ENCODE peak calls at places on chromosome 3, in four cellular contexts. A is progenitor cell of endocrine pancreas, R is bronchial epithelial cell, O is A549. E is an unnamed sample.

GRCh38 chr3:82942041-82942440 is 1180.6 kb upstream of the GBE1 start:
- DNase-seq in R (no peak), O (no peak), A (no peak), E (no peak)

GRCh38 chr3:122727766-122728165 is 47.1 kb downstream of the PARP14 start:
- DNase-seq in O (no peak), A (no peak), R (no peak), E (no peak)

GRCh38 chr3:188111002-188111584 is 42.9 kb upstream of the LPP start:
- DNase-seq in R (no peak), A (no peak), O (no peak), E (no peak)

GRCh38 chr3:64185436-64185835 is 39.8 kb downstream of the PRICKLE2 start:
- DNase-seq in R (peak), O (no peak), A (no peak), E (no peak)

GRCh38 chr3:16789344-16790100 is 95.2 kb upstream of the PLCL2 start:
- DNase-seq in A (no peak), O (no peak), R (no peak), E (no peak)

GRCh38 chr3:194294888-194295214 is 56.3 kb downstream of the CPN2 start:
- DNase-seq in R (no peak), O (no peak), A (no peak), E (no peak)

GRCh38 chr3:183629546-183630301 is 5.7 kb upstream of the KLHL24 start:
- DNase-seq in R (no peak), A (no peak), O (no peak), E (no peak)

GRCh38 chr3:65170357-65171090 is 482.7 kb upstream of the ADAMTS9 start:
- DNase-seq in O (peak), R (peak), A (no peak), E (no peak)

GRCh38 chr3:105598047-105598796 is 231.5 kb downstream of the ALCAM start:
- DNase-seq in O (peak), R (peak), A (no peak), E (no peak)

GRCh38 chr3:33717616-33717865 is 513 bp downstream of the CLASP2 start:
- DNase-seq in O (no peak), R (no peak), A (peak), E (peak)

GRCh38 chr3:127068111-127068810 is 85.3 kb downstream of the PLXNA1 start:
- DNase-seq in A (no peak), O (no peak), R (no peak), E (no peak)

GRCh38 chr3:29486087-29486486 is 205.2 kb downstream of the RBMS3 start:
- DNase-seq in O (peak), R (peak), A (no peak), E (no peak)

GRCh38 chr3:75294124-75294523 is 370.0 kb upstream of the FRG2C start:
- DNase-seq in A (peak), O (peak), R (peak), E (peak)

GRCh38 chr3:178849220-178849910 is 222.2 kb downstream of the ZMAT3 start:
- DNase-seq in O (no peak), A (no peak), R (no peak), E (no peak)

GRCh38 chr3:78879516-78879860 is 888.3 kb downstream of the ROBO1 start:
- DNase-seq in R (no peak), A (no peak), O (no peak), E (no peak)

GRCh38 chr3:141399200-141399599 is 30.9 kb downstream of the ZBTB38 start:
- DNase-seq in R (no peak), A (no peak), O (no peak), E (no peak)

GRCh38 chr3:69541059-69541471 is 155.2 kb upstream of the FRMD4B start:
- DNase-seq in O (no peak), A (peak), R (peak), E (peak)

GRCh38 chr3:174953068-174953467 is 93.9 kb downstream of the NAALADL2 start:
- DNase-seq in A (no peak), R (no peak), O (no peak), E (no peak)

DNA sequence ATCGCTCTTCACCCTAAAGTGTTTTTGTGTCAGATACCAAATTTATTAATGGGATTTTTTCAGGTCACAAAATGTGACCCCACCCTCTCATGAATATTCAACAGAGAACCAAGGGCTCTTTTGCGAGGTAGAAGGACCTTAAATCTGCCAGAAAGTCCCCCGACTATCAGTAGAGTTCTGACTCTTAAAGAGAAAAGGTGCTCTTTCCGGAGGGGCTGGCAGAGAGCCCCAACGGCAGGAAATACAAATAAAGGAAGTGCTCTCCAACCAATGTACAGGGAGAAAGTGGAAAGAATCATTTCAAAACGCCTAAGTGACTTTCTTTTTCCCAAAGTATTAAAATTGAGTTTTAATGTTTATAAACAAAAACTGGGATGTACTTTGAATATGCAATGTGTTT is 517.2 kb downstream of the FOXP1 start:
- DNase-seq in R (no peak), A (no peak), O (no peak), E (no peak)
- TF ChIP-seq CTCF in R (no peak), A (no peak), O (no peak), E (no peak)

GRCh38 chr3:177753498-177754155 is 556.3 kb upstream of the TBL1XR1 start:
- DNase-seq in A (no peak), O (no peak), R (peak), E (no peak)
- TF ChIP-seq CTCF in A (no peak), O (no peak), R (no peak), E (no peak)

DNA sequence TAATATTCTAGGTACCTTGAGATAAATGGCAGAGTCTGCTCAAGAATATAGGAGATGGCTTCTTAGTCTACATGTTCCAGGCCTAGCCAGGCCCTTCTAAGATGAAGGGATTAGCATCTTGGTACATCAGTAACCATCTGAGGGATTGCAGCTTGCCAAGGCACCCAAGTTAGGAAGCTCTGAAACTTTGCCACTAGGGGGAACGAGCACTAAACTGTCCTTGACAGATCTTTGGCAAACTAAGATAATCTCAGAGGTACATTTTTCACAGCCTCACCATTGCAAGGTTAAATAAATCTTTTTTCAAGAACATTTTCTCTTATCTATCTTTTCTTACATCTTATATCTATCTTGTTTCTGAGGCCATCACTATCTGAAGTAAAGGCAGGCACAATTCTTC is 351.2 kb downstream of the RAP2B start:
- DNase-seq in A (no peak), R (peak), O (peak), E (no peak)
- TF ChIP-seq CTCF in A (peak), R (peak), O (no peak), E (peak)

GRCh38 chr3:14602006-14602803 is 49.4 kb upstream of the CCDC174 start:
- DNase-seq in A (peak), O (peak), R (no peak), E (no peak)
- TF ChIP-seq CTCF in A (peak), O (peak), R (no peak), E (peak)

GRCh38 chr3:85189731-85190130 is 230.9 kb downstream of the CADM2 start:
- DNase-seq in A (no peak), O (no peak), R (no peak), E (no peak)

DNA sequence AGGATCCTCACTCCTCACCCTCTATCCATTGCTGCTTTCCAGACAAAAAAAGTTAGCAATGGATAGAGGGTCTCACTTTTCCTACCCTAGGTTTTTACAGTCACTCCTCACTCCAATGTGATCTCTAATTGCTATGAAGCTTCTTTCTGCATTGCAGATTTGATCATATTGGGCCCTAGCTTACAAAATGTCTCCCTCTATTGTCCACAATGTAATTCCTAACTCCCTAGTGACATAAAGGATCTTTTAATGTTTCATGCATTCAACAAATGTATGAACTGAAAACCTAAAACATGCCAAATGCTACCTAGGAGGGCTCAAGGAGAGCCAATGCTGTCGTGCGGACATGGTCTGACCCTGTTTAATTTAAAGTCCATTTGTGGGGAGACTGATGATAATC is 234.8 kb downstream of the CADM2 start:
- DNase-seq in A (no peak), O (no peak), R (peak), E (no peak)
- TF ChIP-seq CTCF in A (no peak), O (no peak), R (peak), E (no peak)

GRCh38 chr3:112734718-112735350 is 93.9 kb upstream of the CCDC80 start:
- DNase-seq in O (peak), R (peak), A (peak), E (peak)
- TF ChIP-seq CTCF in O (peak), R (peak), A (peak), E (peak)

DNA sequence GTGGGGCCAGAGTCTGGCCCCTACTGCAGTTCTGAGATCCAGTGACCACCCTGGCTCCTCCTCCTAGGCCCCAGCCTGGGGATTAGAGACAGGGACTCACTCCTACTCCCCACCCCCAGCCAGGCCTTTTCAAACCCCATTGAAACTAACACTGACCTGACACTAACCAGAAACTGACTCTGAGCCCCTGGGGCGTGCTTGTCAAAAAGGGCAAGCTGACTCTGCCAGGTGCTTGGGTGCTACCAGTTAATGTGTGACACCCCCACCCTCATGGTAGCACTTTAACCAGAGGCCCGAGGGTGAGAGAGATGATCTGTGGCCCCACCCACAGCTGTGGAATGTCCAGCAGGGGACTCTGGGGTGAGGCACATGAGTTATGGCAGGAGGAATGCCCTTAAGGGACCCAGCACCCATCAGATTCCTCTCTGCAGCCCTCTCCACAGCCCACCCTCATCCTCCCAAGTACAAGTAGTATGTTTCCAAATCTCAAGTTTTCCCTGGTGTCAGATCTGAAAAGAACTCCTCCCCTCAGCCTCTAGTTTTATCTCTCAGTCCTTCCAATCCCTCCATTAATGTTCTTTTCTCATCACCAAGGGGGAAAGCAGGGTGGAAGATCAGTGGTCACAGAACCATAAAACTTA is 1.4 kb downstream of the PTH1R start:
- DNase-seq in A (no peak), R (no peak), O (peak), E (no peak)
- TF ChIP-seq CTCF in A (no peak), R (peak), O (no peak), E (no peak)

DNA sequence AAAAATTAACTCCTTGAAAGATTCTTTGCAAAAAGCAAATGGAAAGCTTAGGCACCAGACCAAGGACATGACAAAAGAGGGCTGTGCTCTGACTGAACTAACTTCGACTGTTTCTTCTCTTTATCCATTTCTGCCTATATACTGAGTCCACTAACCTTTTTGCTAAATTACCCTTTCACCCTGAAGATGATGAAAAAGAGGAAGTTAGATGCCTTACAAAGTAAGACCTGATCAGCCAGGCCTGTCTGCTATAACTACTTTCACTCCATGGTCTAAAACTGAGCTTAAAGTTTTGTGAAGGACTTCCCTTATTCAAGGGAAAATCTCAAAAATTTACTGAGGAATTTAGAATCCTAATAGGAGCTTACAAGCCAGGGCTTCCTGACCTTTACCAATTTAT is 6.2 kb upstream of the IGSF10 start:
- DNase-seq in A (no peak), O (no peak), R (no peak), E (no peak)
- TF ChIP-seq CTCF in A (no peak), O (no peak), R (no peak), E (no peak)

GRCh38 chr3:8501388-8502131 is at the start of gene LMCD1:
- DNase-seq in A (peak), O (peak), R (peak), E (peak)
- TF ChIP-seq CTCF in A (peak), O (no peak), R (peak), E (no peak)

GRCh38 chr3:68256635-68257034 is 602.2 kb upstream of the SUCLG2 start:
- DNase-seq in O (peak), A (no peak), R (no peak), E (no peak)
- TF ChIP-seq CTCF in O (peak), A (peak), R (peak), E (peak)